ENCODE peak calls at places on chromosomes 5 and 9, in six cellular contexts. R is GM12892, P is AG10803, V is RPMI7951, E is H54, C is amniotic epithelial cell. G is an unnamed sample.

GRCh38 chr9:27888661-27889295 is 315.5 kb upstream of the C9orf72 start:
- DNase-seq in V (no peak), C (no peak), P (no peak), E (peak), R (peak), G (no peak)

GRCh38 chr9:124839612-124840299 is 13.5 kb upstream of the WDR38 start:
- DNase-seq in C (no peak), P (no peak), R (no peak), V (no peak), E (peak), G (peak)

GRCh38 chr5:125978015-125978414 is 445.2 kb upstream of the GRAMD2B start:
- DNase-seq in V (no peak), C (no peak), P (no peak), R (no peak), E (no peak), G (no peak)

GRCh38 chr9:109735796-109736195 is 44.2 kb upstream of the PALM2AKAP2 start:
- DNase-seq in P (no peak), E (no peak), R (no peak), V (no peak), C (no peak), G (no peak)

GRCh38 chr5:40224421-40224820 is 455.3 kb upstream of the PTGER4 start:
- DNase-seq in C (peak), P (peak), V (peak), R (no peak), E (peak), G (no peak)

GRCh38 chr5:146051678-146052077 is 53.7 kb downstream of the PLAC8L1 start:
- DNase-seq in P (peak), V (peak), R (no peak), C (peak), E (no peak), G (no peak)

GRCh38 chr5:122492675-122493074 is 180.6 kb downstream of the SNCAIP start:
- DNase-seq in C (peak), E (no peak), P (peak), V (peak), R (no peak), G (no peak)

GRCh38 chr5:102296229-102296817 is at the start of gene SLCO4C1:
- DNase-seq in P (peak), R (peak), E (no peak), V (peak), C (peak), G (no peak)

GRCh38 chr5:15612915-15613635 is 113.1 kb downstream of the FBXL7 start:
- DNase-seq in C (no peak), R (no peak), P (no peak), E (no peak), V (no peak), G (no peak)

GRCh38 chr5:137186759-137187461 is 312.2 kb downstream of the SPOCK1 start:
- DNase-seq in P (peak), C (peak), R (no peak), V (no peak), E (no peak), G (no peak)

GRCh38 chr5:166367391-166367790 is 1924.1 kb upstream of the WWC1 start:
- DNase-seq in C (no peak), E (no peak), R (no peak), P (no peak), V (no peak), G (no peak)

GRCh38 chr5:161925960-161926359 is 78.0 kb downstream of the GABRA1 start:
- DNase-seq in C (no peak), P (no peak), R (no peak), V (no peak), E (no peak), G (no peak)

GRCh38 chr9:112325127-112325526 is 8.3 kb downstream of the PTBP3 start:
- DNase-seq in R (no peak), E (no peak), V (no peak), P (no peak), C (no peak), G (no peak)

GRCh38 chr9:5553211-5553610 is 42.9 kb downstream of the PDCD1LG2 start:
- DNase-seq in E (no peak), P (peak), V (peak), C (peak), R (no peak), G (no peak)

GRCh38 chr5:14452685-14453084 is 128.9 kb upstream of the OTULINL start:
- DNase-seq in E (no peak), V (peak), R (no peak), P (peak), C (no peak), G (no peak)